ENCODE peak calls at places on chromosomes 5 and 9, in eight cellular contexts. One of them, this sample, is unnamed.

GRCh38 chr5:473344-474192 is 30.6 kb downstream of the EXOC3 start:
- DNase-seq in memory B cell: peak; percentile 61
- DNase-seq in aorta: peak; percentile 63
- DNase-seq in WTC11: peak; percentile 34
- DNase-seq in GM03348: peak; percentile 64
- DNase-seq in activated effector memory CD4-positive, alpha-beta T cell treated with Interleukin-2 at 50 U/mL for 16 hours: peak; percentile 22
- DNase-seq in SK-MEL-5: peak; percentile 48
- DNase-seq in fibroblast of pulmonary artery: peak; percentile 39
- DNase-seq in this sample: peak; percentile 35

GRCh38 chr5:60945760-60946253 is 802 bp downstream of the NDUFAF2 start:
- DNase-seq in activated effector memory CD4-positive, alpha-beta T cell treated with Interleukin-2 at 50 U/mL for 16 hours: no peak
- DNase-seq in WTC11: no peak
- DNase-seq in GM03348: peak; percentile 55
- DNase-seq in memory B cell: no peak
- DNase-seq in aorta: no peak
- DNase-seq in SK-MEL-5: peak; percentile 36
- DNase-seq in fibroblast of pulmonary artery: peak; percentile 61
- DNase-seq in this sample: peak; percentile 59

GRCh38 chr5:132777209-132778069 is at the start of gene SEPTIN8:
- DNase-seq in memory B cell: peak; percentile 54
- DNase-seq in activated effector memory CD4-positive, alpha-beta T cell treated with Interleukin-2 at 50 U/mL for 16 hours: peak; percentile 28
- DNase-seq in fibroblast of pulmonary artery: peak; percentile 43
- DNase-seq in WTC11: peak; percentile 54
- DNase-seq in aorta: peak; percentile 74
- DNase-seq in SK-MEL-5: peak; percentile 22
- DNase-seq in GM03348: peak; percentile 83
- DNase-seq in this sample: no peak

GRCh38 chr9:131011274-131012022 is 2.5 kb downstream of the LAMC3 start:
- DNase-seq in memory B cell: no peak
- DNase-seq in WTC11: no peak
- DNase-seq in activated effector memory CD4-positive, alpha-beta T cell treated with Interleukin-2 at 50 U/mL for 16 hours: no peak
- DNase-seq in fibroblast of pulmonary artery: no peak
- DNase-seq in aorta: no peak
- DNase-seq in GM03348: no peak
- DNase-seq in SK-MEL-5: no peak
- DNase-seq in this sample: no peak

GRCh38 chr9:106883626-106884190 is 20.7 kb downstream of the ZNF462 start:
- DNase-seq in WTC11: no peak
- DNase-seq in GM03348: no peak
- DNase-seq in activated effector memory CD4-positive, alpha-beta T cell treated with Interleukin-2 at 50 U/mL for 16 hours: no peak
- DNase-seq in memory B cell: no peak
- DNase-seq in aorta: no peak
- DNase-seq in fibroblast of pulmonary artery: peak; percentile 25
- DNase-seq in SK-MEL-5: no peak
- DNase-seq in this sample: peak; percentile 34

GRCh38 chr5:9605041-9605440 is 25.1 kb downstream of the TAS2R1 start:
- DNase-seq in activated effector memory CD4-positive, alpha-beta T cell treated with Interleukin-2 at 50 U/mL for 16 hours: no peak
- DNase-seq in aorta: no peak
- DNase-seq in SK-MEL-5: no peak
- DNase-seq in memory B cell: no peak
- DNase-seq in GM03348: no peak
- DNase-seq in fibroblast of pulmonary artery: no peak
- DNase-seq in WTC11: no peak
- DNase-seq in this sample: no peak

GRCh38 chr5:133926960-133927615 is 41.3 kb downstream of the C5orf15 start:
- DNase-seq in fibroblast of pulmonary artery: no peak
- DNase-seq in WTC11: no peak
- DNase-seq in memory B cell: no peak
- DNase-seq in activated effector memory CD4-positive, alpha-beta T cell treated with Interleukin-2 at 50 U/mL for 16 hours: no peak
- DNase-seq in GM03348: no peak
- DNase-seq in aorta: no peak
- DNase-seq in SK-MEL-5: no peak
- DNase-seq in this sample: no peak

GRCh38 chr5:154967419-154968024 is 26.6 kb downstream of the MRPL22 start:
- DNase-seq in SK-MEL-5: peak; percentile 32
- DNase-seq in fibroblast of pulmonary artery: peak; percentile 35
- DNase-seq in aorta: no peak
- DNase-seq in WTC11: no peak
- DNase-seq in activated effector memory CD4-positive, alpha-beta T cell treated with Interleukin-2 at 50 U/mL for 16 hours: no peak
- DNase-seq in GM03348: peak; percentile 36
- DNase-seq in memory B cell: no peak
- DNase-seq in this sample: peak; percentile 19

GRCh38 chr5:59037041-59037440 is 454.2 kb downstream of the RAB3C start:
- DNase-seq in aorta: no peak
- DNase-seq in GM03348: no peak
- DNase-seq in memory B cell: no peak
- DNase-seq in fibroblast of pulmonary artery: no peak
- DNase-seq in activated effector memory CD4-positive, alpha-beta T cell treated with Interleukin-2 at 50 U/mL for 16 hours: no peak
- DNase-seq in WTC11: no peak
- DNase-seq in SK-MEL-5: no peak
- DNase-seq in this sample: peak; percentile 20

GRCh38 chr9:68947842-68948569 is 65.9 kb downstream of the PRKACG start:
- DNase-seq in SK-MEL-5: no peak
- DNase-seq in WTC11: no peak
- DNase-seq in fibroblast of pulmonary artery: no peak
- DNase-seq in aorta: no peak
- DNase-seq in GM03348: no peak
- DNase-seq in memory B cell: no peak
- DNase-seq in activated effector memory CD4-positive, alpha-beta T cell treated with Interleukin-2 at 50 U/mL for 16 hours: no peak
- DNase-seq in this sample: no peak

GRCh38 chr9:113298924-113299770 is 4.0 kb downstream of the RNF183 start:
- DNase-seq in aorta: no peak
- DNase-seq in WTC11: peak; percentile 20
- DNase-seq in GM03348: no peak
- DNase-seq in fibroblast of pulmonary artery: no peak
- DNase-seq in memory B cell: no peak
- DNase-seq in activated effector memory CD4-positive, alpha-beta T cell treated with Interleukin-2 at 50 U/mL for 16 hours: no peak
- DNase-seq in SK-MEL-5: no peak
- DNase-seq in this sample: no peak

GRCh38 chr9:89357331-89358197 is 39.3 kb downstream of the SECISBP2 start:
- DNase-seq in GM03348: no peak
- DNase-seq in WTC11: no peak
- DNase-seq in SK-MEL-5: no peak
- DNase-seq in aorta: no peak
- DNase-seq in fibroblast of pulmonary artery: no peak
- DNase-seq in memory B cell: no peak
- DNase-seq in activated effector memory CD4-positive, alpha-beta T cell treated with Interleukin-2 at 50 U/mL for 16 hours: no peak
- DNase-seq in this sample: no peak

GRCh38 chr9:38421498-38422211 is 2.6 kb downstream of the IGFBPL1 start:
- DNase-seq in fibroblast of pulmonary artery: no peak
- DNase-seq in GM03348: no peak
- DNase-seq in WTC11: peak; percentile 22
- DNase-seq in aorta: no peak
- DNase-seq in activated effector memory CD4-positive, alpha-beta T cell treated with Interleukin-2 at 50 U/mL for 16 hours: no peak
- DNase-seq in SK-MEL-5: peak; percentile 31
- DNase-seq in memory B cell: no peak
- DNase-seq in this sample: no peak

GRCh38 chr9:95462419-95463121 is 54.2 kb downstream of the PTCH1 start:
- DNase-seq in SK-MEL-5: peak; percentile 91
- DNase-seq in WTC11: peak; percentile 39
- DNase-seq in memory B cell: peak; percentile 27
- DNase-seq in activated effector memory CD4-positive, alpha-beta T cell treated with Interleukin-2 at 50 U/mL for 16 hours: peak; percentile 72
- DNase-seq in aorta: peak; percentile 67
- DNase-seq in fibroblast of pulmonary artery: peak; percentile 87
- DNase-seq in GM03348: peak; percentile 90
- DNase-seq in this sample: peak; percentile 87

GRCh38 chr5:135561266-135561665 is 17.5 kb downstream of the CXCL14 start:
- DNase-seq in aorta: no peak
- DNase-seq in WTC11: no peak
- DNase-seq in activated effector memory CD4-positive, alpha-beta T cell treated with Interleukin-2 at 50 U/mL for 16 hours: no peak
- DNase-seq in GM03348: no peak
- DNase-seq in fibroblast of pulmonary artery: no peak
- DNase-seq in memory B cell: no peak
- DNase-seq in SK-MEL-5: no peak
- DNase-seq in this sample: no peak

This sample was measured in astrocyte of the spinal cord.